ENCODE peak calls at places on chromosomes 3 and 15, in seven cellular contexts. F is brain microvascular endothelial cell, J is AG10803, V is epithelial cell of esophagus, K is colonic mucosa, A is endodermal cell, I is AG04449. Z is an unnamed sample.

GRCh38 chr3:94081880-94082279 is 19.0 kb downstream of the NSUN3 start:
- DNase-seq in F (no peak), J (no peak), V (no peak), K (no peak), A (no peak), I (no peak), Z (no peak)

GRCh38 chr3:29644261-29644660 is 363.4 kb downstream of the RBMS3 start:
- DNase-seq in F (no peak), J (peak), V (peak), K (no peak), A (no peak), I (peak), Z (peak)

GRCh38 chr3:14143826-14144225 is 19.0 kb downstream of the TMEM43 start:
- DNase-seq in F (peak), J (peak), V (peak), K (no peak), A (peak), I (peak), Z (peak)

GRCh38 chr3:144868506-144868905 is 896.9 kb downstream of the DIPK2A start:
- DNase-seq in F (no peak), J (peak), V (no peak), K (no peak), A (no peak), I (no peak), Z (no peak)

GRCh38 chr3:142310439-142310838 is 85.1 kb upstream of the GK5 start:
- DNase-seq in F (no peak), J (no peak), V (no peak), K (no peak), A (no peak), I (no peak), Z (no peak)

GRCh38 chr15:48481802-48482201 is 150.6 kb downstream of the DUT start:
- DNase-seq in F (no peak), J (peak), V (no peak), K (no peak), A (no peak), I (no peak), Z (no peak)

GRCh38 chr3:38579146-38579545 is 70.3 kb downstream of the SCN5A start:
- DNase-seq in F (peak), J (peak), V (peak), K (no peak), A (peak), I (no peak), Z (no peak)

GRCh38 chr15:33157636-33158035 is 36.9 kb downstream of the FMN1 start:
- DNase-seq in F (no peak), J (no peak), V (no peak), K (no peak), A (no peak), I (no peak), Z (no peak)

GRCh38 chr15:35181538-35181937 is 96.4 kb upstream of the NANOGP8 start:
- DNase-seq in F (no peak), J (peak), V (peak), K (no peak), A (no peak), I (no peak), Z (no peak)

GRCh38 chr15:65533057-65533752 is 2.9 kb downstream of the HACD3 start:
- DNase-seq in F (no peak), J (no peak), V (peak), K (no peak), A (peak), I (no peak), Z (no peak)

GRCh38 chr15:49883121-49883520 is 235.9 kb downstream of the ATP8B4 start:
- DNase-seq in F (no peak), J (no peak), V (no peak), K (no peak), A (no peak), I (no peak), Z (no peak)

GRCh38 chr3:171788546-171789351 is 21.5 kb downstream of the PLD1 start:
- DNase-seq in F (peak), J (peak), V (peak), K (no peak), A (no peak), I (peak), Z (peak)

GRCh38 chr15:33430564-33430963 is 119.8 kb downstream of the RYR3 start:
- DNase-seq in F (no peak), J (no peak), V (no peak), K (no peak), A (no peak), I (no peak), Z (no peak)

GRCh38 chr15:39125904-39126303 is 455.0 kb upstream of the THBS1 start:
- DNase-seq in F (no peak), J (peak), V (peak), K (peak), A (peak), I (no peak), Z (no peak)

GRCh38 chr15:94692697-94693096 is 461.3 kb downstream of the MCTP2 start:
- DNase-seq in F (no peak), J (no peak), V (peak), K (no peak), A (no peak), I (no peak), Z (no peak)

GRCh38 chr3:121948641-121949040 is 54.4 kb downstream of the SLC15A2 start:
- DNase-seq in F (no peak), J (no peak), V (peak), K (no peak), A (no peak), I (no peak), Z (no peak)

GRCh38 chr3:159765860-159766294 is 222.8 kb upstream of the IL12A start:
- DNase-seq in F (no peak), J (no peak), V (peak), K (no peak), A (no peak), I (no peak), Z (no peak)

GRCh38 chr3:45325676-45326075 is 62.7 kb upstream of the LARS2 start:
- DNase-seq in F (no peak), J (no peak), V (no peak), K (no peak), A (peak), I (no peak), Z (no peak)

GRCh38 chr3:173653781-173654180 is 256.2 kb downstream of the NLGN1 start:
- DNase-seq in F (no peak), J (no peak), V (peak), K (no peak), A (no peak), I (no peak), Z (no peak)

GRCh38 chr15:88243895-88244787 is 12.4 kb downstream of the NTRK3 start:
- DNase-seq in F (peak), J (peak), V (peak), K (no peak), A (peak), I (no peak), Z (no peak)

GRCh38 chr15:78540955-78541743 is 905 bp downstream of the PSMA4 start:
- DNase-seq in F (no peak), J (peak), V (no peak), K (no peak), A (no peak), I (no peak), Z (no peak)

GRCh38 chr3:44584646-44585501 is at the start of gene ZNF660:
- DNase-seq in F (peak), J (peak), V (peak), K (peak), A (peak), I (peak), Z (peak)

GRCh38 chr3:196639517-196640500 is at the start of gene NRROS:
- DNase-seq in F (peak), J (peak), V (peak), K (peak), A (peak), I (no peak), Z (no peak)

GRCh38 chr3:137867611-137868010 is 103.5 kb downstream of the SOX14 start:
- DNase-seq in F (no peak), J (no peak), V (no peak), K (no peak), A (no peak), I (no peak), Z (no peak)

GRCh38 chr3:29267231-29267630 is 13.6 kb upstream of the RBMS3 start:
- DNase-seq in F (no peak), J (no peak), V (no peak), K (no peak), A (no peak), I (no peak), Z (no peak)

GRCh38 chr3:21839592-21839991 is 88.6 kb upstream of the ZNF385D start:
- DNase-seq in F (peak), J (peak), V (peak), K (no peak), A (no peak), I (peak), Z (peak)

DNA sequence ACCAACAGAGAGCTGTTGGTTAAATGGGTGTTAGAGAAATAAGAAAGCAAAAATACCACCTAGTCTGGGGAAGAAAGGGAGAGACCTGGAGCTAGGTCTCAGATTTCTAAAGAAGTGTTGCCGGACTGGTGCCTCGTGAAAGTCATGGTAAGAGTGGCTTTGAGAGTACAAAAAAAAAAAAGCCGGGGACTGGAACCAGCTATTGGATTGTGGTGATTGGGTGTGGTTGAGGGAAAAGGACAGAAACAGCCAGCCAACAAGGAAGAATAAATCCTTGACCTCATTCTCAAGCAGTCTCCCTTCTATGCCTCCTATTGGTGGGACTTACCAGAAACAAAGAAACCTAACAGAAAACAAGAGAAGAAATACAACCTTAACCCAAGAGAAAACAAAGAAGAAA is 346.4 kb upstream of the KCNMB2 start:
- DNase-seq in F (no peak), J (no peak), V (no peak), K (no peak), A (no peak), I (no peak), Z (no peak)
- TF ChIP-seq CTCF in F (no peak), J (no peak), V (no peak), K (no peak), A (peak), I (no peak), Z (no peak)

GRCh38 chr3:10119376-10119775 is 3.9 kb downstream of the BRK1 start:
- DNase-seq in F (no peak), J (no peak), V (no peak), K (no peak), A (no peak), I (no peak), Z (no peak)

GRCh38 chr3:10115326-10116137 is at the start of gene BRK1:
- DNase-seq in F (peak), J (peak), V (peak), K (peak), A (peak), I (peak), Z (peak)

GRCh38 chr3:10121064-10121463 is 5.6 kb downstream of the BRK1 start:
- DNase-seq in F (no peak), J (no peak), V (no peak), K (no peak), A (no peak), I (no peak), Z (no peak)

GRCh38 chr3:10116138-10116460 is 624 bp downstream of the BRK1 start:
- DNase-seq in F (peak), J (peak), V (peak), K (no peak), A (no peak), I (no peak), Z (no peak)

DNA sequence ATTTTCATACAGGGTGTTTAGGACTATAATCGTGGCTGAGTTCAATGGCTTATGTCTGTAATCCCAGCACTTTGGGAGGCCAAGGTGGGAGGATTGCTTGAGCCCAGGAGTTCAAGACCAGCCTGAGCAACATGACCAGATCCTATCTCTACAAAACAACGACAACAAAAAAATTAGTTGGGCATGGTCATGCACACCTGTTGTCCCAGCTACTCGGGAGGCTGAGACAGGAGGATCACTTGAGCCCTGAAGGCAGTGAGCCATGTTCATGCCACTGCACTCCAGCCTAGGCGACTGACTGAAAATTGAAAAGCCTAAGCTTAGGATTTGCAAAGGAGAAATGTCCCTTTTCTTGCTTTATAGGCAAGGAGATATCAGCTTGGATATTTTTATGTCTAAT is 1.5 kb downstream of the BRK1 start:
- DNase-seq in F (no peak), J (no peak), V (no peak), K (no peak), A (no peak), I (no peak), Z (no peak)
- H3K4me3 ChIP-seq in F (no peak), J (peak), V (peak), K (peak), A (peak), I (peak), Z (no peak)

GRCh38 chr3:101544181-101544850 is 17.4 kb upstream of the TRMT10C start:
- DNase-seq in F (no peak), J (no peak), V (no peak), K (no peak), A (no peak), I (no peak), Z (no peak)
- TF ChIP-seq CTCF in F (peak), J (no peak), V (peak), K (no peak), A (peak), I (no peak), Z (no peak)

DNA sequence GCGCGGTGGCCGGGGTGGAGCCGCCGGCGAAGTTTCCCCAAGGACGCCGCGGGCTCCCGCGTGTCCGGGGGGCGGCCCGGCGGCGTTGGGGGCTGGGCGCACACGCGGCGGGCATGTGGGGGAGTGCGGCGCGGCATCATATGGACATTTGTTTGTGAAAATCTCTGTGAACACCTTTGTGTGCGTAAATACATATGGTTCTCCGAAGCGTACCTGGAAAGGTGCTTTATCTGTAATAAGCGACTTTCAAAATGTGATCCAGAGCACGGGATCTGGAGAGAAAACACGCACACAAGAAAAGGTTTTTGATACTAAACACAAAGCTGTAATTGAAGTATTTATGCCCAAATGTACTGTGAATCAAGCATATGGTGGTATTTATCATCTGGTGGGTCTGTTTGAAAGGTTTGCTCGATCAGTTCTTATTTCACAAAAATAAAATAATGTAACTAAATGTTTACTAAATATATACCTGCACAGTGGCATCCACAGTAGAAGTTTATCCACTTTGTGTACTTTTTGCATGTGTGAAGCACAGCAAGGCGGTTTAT is 727 bp upstream of the TBL1XR1 start:
- DNase-seq in F (no peak), J (no peak), V (peak), K (no peak), A (no peak), I (no peak), Z (no peak)
- H3K4me3 ChIP-seq in F (peak), J (peak), V (peak), K (peak), A (peak), I (peak), Z (peak)

DNA sequence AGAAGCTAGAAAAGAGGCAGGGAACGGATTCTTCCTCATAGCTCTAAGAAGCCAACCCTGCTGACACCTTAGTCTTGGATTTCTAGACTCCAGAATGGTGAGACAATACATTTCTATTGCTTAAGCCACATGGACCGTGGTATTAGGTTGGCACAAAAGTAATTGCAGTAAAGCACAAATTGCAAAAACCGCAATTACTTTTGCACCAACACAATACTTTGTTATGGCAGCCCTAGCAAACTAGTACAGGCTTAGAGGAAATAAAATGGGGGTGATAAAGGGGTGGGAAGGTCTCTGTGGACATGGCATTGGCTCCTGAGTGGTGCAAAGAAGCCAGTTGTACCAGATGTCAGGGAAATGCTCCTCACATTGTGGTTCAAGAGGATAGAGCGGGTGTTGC is 56.0 kb downstream of the SLC7A14 start:
- DNase-seq in F (no peak), J (no peak), V (no peak), K (no peak), A (no peak), I (no peak), Z (no peak)
- TF ChIP-seq CTCF in F (no peak), J (no peak), V (no peak), K (no peak), A (no peak), I (no peak), Z (no peak)

DNA sequence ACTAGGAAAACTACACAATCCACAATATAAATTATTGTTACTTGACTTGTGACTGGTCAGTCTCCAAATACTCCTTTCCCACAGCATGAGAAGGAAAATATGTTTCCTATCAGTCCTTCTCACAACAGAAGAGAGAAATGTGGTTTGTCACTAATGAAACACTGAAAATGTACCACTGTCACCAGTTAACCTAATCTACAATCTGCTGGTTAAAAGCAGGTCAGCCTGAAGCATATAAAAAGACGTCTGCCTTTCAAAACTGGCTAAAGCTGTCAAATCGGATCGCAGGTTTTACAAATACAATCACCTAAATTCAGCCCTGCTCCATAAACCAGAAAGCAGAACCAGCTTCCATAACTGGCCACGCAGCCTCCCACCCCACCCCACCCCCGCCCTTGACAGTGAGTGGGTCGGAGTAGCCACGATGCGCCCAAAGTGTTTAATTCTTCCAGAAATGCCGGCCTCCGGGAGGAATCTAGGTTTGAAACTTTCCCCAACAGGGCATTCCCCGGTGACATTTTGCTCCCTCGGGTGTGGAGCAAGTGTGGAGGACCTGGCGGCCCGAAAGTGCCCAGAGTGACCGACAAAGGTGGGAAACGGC is 699 bp downstream of the ETFA start:
- DNase-seq in F (no peak), J (peak), V (peak), K (peak), A (no peak), I (no peak), Z (no peak)
- H3K4me3 ChIP-seq in F (peak), J (peak), V (peak), K (peak), A (peak), I (peak), Z (peak)

GRCh38 chr3:123711356-123711755 is 126.5 kb upstream of the HACD2 start:
- DNase-seq in F (no peak), J (no peak), V (no peak), K (no peak), A (no peak), I (no peak), Z (no peak)

GRCh38 chr3:123702720-123703119 is 117.9 kb upstream of the HACD2 start:
- DNase-seq in F (no peak), J (no peak), V (no peak), K (no peak), A (no peak), I (no peak), Z (no peak)

GRCh38 chr3:123705886-123706285 is 121.0 kb upstream of the HACD2 start:
- DNase-seq in F (no peak), J (no peak), V (no peak), K (no peak), A (no peak), I (no peak), Z (no peak)

GRCh38 chr3:123708531-123708930 is 123.7 kb upstream of the HACD2 start:
- DNase-seq in F (no peak), J (no peak), V (no peak), K (no peak), A (no peak), I (no peak), Z (no peak)

DNA sequence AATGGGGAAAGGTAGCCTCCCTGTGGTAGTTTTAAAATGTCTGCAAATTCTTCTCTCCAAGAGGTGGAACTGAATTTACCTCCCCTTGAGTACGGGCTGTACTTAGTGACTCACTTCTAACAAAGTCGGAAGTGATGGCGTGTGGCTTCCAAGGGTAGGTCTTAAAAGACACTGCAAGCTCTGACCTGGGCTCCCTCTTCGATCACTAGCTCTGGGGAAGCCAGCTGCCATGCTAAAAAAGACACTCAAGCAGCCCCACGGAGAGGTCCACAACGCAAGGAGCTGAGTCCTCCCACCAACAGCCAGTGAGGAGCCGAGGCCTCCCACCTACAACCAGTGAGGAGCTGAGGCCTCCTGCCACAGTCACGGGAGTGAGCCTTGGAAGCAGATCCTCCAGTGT is 122.0 kb upstream of the HACD2 start:
- DNase-seq in F (no peak), J (no peak), V (peak), K (no peak), A (no peak), I (no peak), Z (no peak)
- TF ChIP-seq CTCF in F (no peak), J (no peak), V (no peak), K (no peak), A (no peak), I (no peak), Z (no peak)

GRCh38 chr3:129435367-129435766 is 4.4 kb downstream of the MBD4 start:
- DNase-seq in F (no peak), J (no peak), V (no peak), K (no peak), A (no peak), I (no peak), Z (no peak)
- H3K4me3 ChIP-seq in F (no peak), J (no peak), V (no peak), K (no peak), A (peak), I (no peak), Z (no peak)

Z was measured in AG09309.